ENCODE peak calls at places on chromosomes 2 and 18, in six cellular contexts. Z is activated naive CD4-positive, alpha-beta T cell; Y is left lobe of liver; K is A549; P is hippocampal formation; G is GM20000. X is an unnamed sample.

GRCh38 chr2:30232027-30232800 is 880 bp downstream of the LBH start:
- DNase-seq in P (peak), Z (peak), G (peak), K (peak), Y (no peak), X (peak)

GRCh38 chr2:48146552-48146951 is 240.3 kb upstream of the FBXO11 start:
- DNase-seq in K (no peak), Y (no peak), P (no peak), Z (no peak), G (no peak), X (no peak)

GRCh38 chr2:64212346-64212745 is 68.1 kb upstream of the PELI1 start:
- DNase-seq in K (no peak), Y (no peak), G (no peak), P (no peak), Z (no peak), X (peak)

GRCh38 chr2:204315236-204315662 is 230.0 kb upstream of the PARD3B start:
- DNase-seq in G (no peak), Z (no peak), Y (peak), P (peak), K (no peak), X (no peak)

GRCh38 chr18:10244341-10244740 is 210.1 kb upstream of the APCDD1 start:
- DNase-seq in Y (no peak), G (no peak), Z (no peak), P (no peak), K (no peak), X (no peak)

GRCh38 chr2:26850565-26850964 is 2.6 kb downstream of the DPYSL5 start:
- DNase-seq in P (no peak), K (no peak), Z (no peak), Y (no peak), G (no peak), X (no peak)

GRCh38 chr2:29262681-29263260 is 147.6 kb downstream of the CLIP4 start:
- DNase-seq in P (no peak), K (no peak), Z (no peak), Y (no peak), G (no peak), X (no peak)

GRCh38 chr18:72700961-72701710 is 157.0 kb upstream of the CBLN2 start:
- DNase-seq in K (no peak), Z (no peak), Y (no peak), G (no peak), P (no peak), X (peak)

GRCh38 chr2:63581266-63581961 is 6.9 kb downstream of the WDPCP start:
- DNase-seq in Y (peak), K (no peak), P (no peak), Z (no peak), G (no peak), X (no peak)

GRCh38 chr2:71830497-71831207 is 317.0 kb downstream of the CYP26B1 start:
- DNase-seq in Y (no peak), Z (no peak), P (no peak), G (no peak), K (no peak), X (no peak)

GRCh38 chr2:128241896-128242295 is 76.8 kb downstream of the HS6ST1 start:
- DNase-seq in Z (no peak), G (no peak), K (no peak), P (no peak), Y (peak), X (no peak)

GRCh38 chr18:55239764-55240163 is 280.5 kb upstream of the CCDC68 start:
- DNase-seq in G (no peak), Y (no peak), P (no peak), K (no peak), Z (no peak), X (no peak)

GRCh38 chr2:53913721-53914120 is 54.0 kb upstream of the GPR75 start:
- DNase-seq in K (no peak), P (no peak), Y (no peak), G (peak), Z (peak), X (peak)

GRCh38 chr2:109318150-109318948 is 189.3 kb downstream of the SH3RF3 start:
- DNase-seq in G (no peak), Y (no peak), Z (no peak), K (no peak), P (peak), X (no peak)

GRCh38 chr18:46360841-46361240 is 256.7 kb downstream of the HAUS1 start:
- DNase-seq in K (no peak), P (no peak), G (no peak), Z (no peak), Y (no peak), X (no peak)

GRCh38 chr2:120745420-120746178 is 9.9 kb downstream of the GLI2 start:
- DNase-seq in G (no peak), Y (no peak), P (no peak), K (no peak), Z (no peak), X (no peak)

GRCh38 chr2:170891893-170892292 is 37.2 kb upstream of the GORASP2 start:
- DNase-seq in K (no peak), Z (no peak), Y (no peak), P (no peak), G (no peak), X (no peak)

GRCh38 chr2:241205086-241205485 is 16.6 kb downstream of the ANO7 start:
- DNase-seq in Z (no peak), P (no peak), G (no peak), Y (no peak), K (no peak), X (no peak)

GRCh38 chr2:237488901-237489860 is 2.1 kb downstream of the MLPH start:
- DNase-seq in K (peak), P (no peak), G (no peak), Y (peak), Z (no peak), X (no peak)

GRCh38 chr2:218289639-218290315 is 2.5 kb downstream of the TMBIM1 start:
- DNase-seq in K (no peak), Z (no peak), P (no peak), Y (no peak), G (no peak), X (no peak)

GRCh38 chr2:162890690-162891311 is 52.2 kb upstream of the KCNH7 start:
- DNase-seq in P (no peak), K (peak), Y (peak), Z (no peak), G (peak), X (peak)

GRCh38 chr18:28079883-28080282 is 97.0 kb downstream of the CDH2 start:
- DNase-seq in K (no peak), P (no peak), Y (no peak), Z (no peak), G (no peak), X (no peak)

GRCh38 chr2:201467666-201468065 is 16.1 kb downstream of the STRADB start:
- DNase-seq in K (no peak), Z (no peak), Y (no peak), P (no peak), G (no peak), X (no peak)

GRCh38 chr2:239019193-239019581 is 171.3 kb downstream of the TWIST2 start:
- DNase-seq in K (no peak), Y (no peak), G (no peak), Z (no peak), P (no peak), X (no peak)

GRCh38 chr2:60674524-60675165 is 81.4 kb upstream of the PAPOLG start:
- DNase-seq in K (peak), Z (peak), P (peak), Y (peak), G (peak), X (peak)

GRCh38 chr2:70703900-70704549 is 64.0 kb downstream of the ADD2 start:
- DNase-seq in P (no peak), G (no peak), K (no peak), Y (no peak), Z (no peak), X (no peak)

GRCh38 chr2:36356199-36356989 is 816 bp downstream of the CRIM1 start:
- DNase-seq in Z (peak), Y (peak), K (no peak), G (peak), P (no peak), X (peak)

X was measured in KBM-7.